ENCODE peak calls at places on chromosomes 7 and 10, in five cellular contexts. S is A549, X is HepG2, C is K562, O is GM12878. Q is an unnamed sample.

GRCh38 chr7:2219606-2220005 is 13.1 kb downstream of the MAD1L1 start:
- DNase-seq in C (no peak), S (no peak), O (no peak), X (no peak), Q (no peak)

GRCh38 chr7:27586825-27587224 is 75.9 kb downstream of the HIBADH start:
- DNase-seq in X (no peak), C (no peak), S (no peak), O (peak), Q (peak)

GRCh38 chr7:116710764-116711452 is 38.9 kb downstream of the MET start:
- DNase-seq in C (no peak), O (no peak), X (peak), S (peak), Q (no peak)

GRCh38 chr10:128530301-128530700 is 404.1 kb upstream of the MKI67 start:
- DNase-seq in C (peak), X (no peak), O (no peak), S (peak), Q (no peak)

GRCh38 chr7:14252458-14252857 is 263.0 kb upstream of the ETV1 start:
- DNase-seq in O (no peak), X (no peak), S (no peak), C (no peak), Q (no peak)

GRCh38 chr7:42495251-42495650 is 258.2 kb upstream of the GLI3 start:
- DNase-seq in C (no peak), X (no peak), O (no peak), S (no peak), Q (no peak)

GRCh38 chr7:29988391-29989256 is 977 bp downstream of the SCRN1 start:
- DNase-seq in C (no peak), O (peak), X (peak), S (peak), Q (peak)

GRCh38 chr7:24819916-24820689 is 62.8 kb upstream of the GSDME start:
- DNase-seq in S (peak), O (no peak), C (peak), X (peak), Q (peak)

GRCh38 chr7:47506716-47507354 is 75.1 kb downstream of the TNS3 start:
- DNase-seq in X (no peak), S (no peak), O (no peak), C (no peak), Q (no peak)

GRCh38 chr10:132735923-132736391 is 50.0 kb downstream of the NKX6-2 start:
- DNase-seq in S (no peak), O (no peak), X (no peak), C (no peak), Q (no peak)

GRCh38 chr7:30171753-30172447 is 37.1 kb downstream of the MTURN start:
- DNase-seq in O (no peak), C (no peak), X (no peak), S (peak), Q (no peak)

GRCh38 chr7:90749774-90750173 is 153.7 kb downstream of the CDK14 start:
- DNase-seq in X (peak), C (no peak), S (peak), O (no peak), Q (no peak)

GRCh38 chr10:29386347-29386999 is 97.6 kb downstream of the LYZL1 start:
- DNase-seq in C (peak), O (no peak), X (peak), S (peak), Q (no peak)

GRCh38 chr7:136009488-136010079 is 32.4 kb upstream of the MTPN start:
- DNase-seq in X (peak), C (peak), O (no peak), S (peak), Q (no peak)

GRCh38 chr10:120436431-120437142 is 20.4 kb upstream of the PLPP4 start:
- DNase-seq in O (no peak), X (no peak), S (no peak), C (peak), Q (no peak)

GRCh38 chr7:66167773-66168367 is 37.3 kb upstream of the TPST1 start:
- DNase-seq in S (peak), C (no peak), X (peak), O (no peak), Q (no peak)

GRCh38 chr7:115779561-115779960 is 251.0 kb downstream of the TFEC start:
- DNase-seq in X (no peak), C (no peak), O (no peak), S (no peak), Q (no peak)

GRCh38 chr10:110430369-110431273 is 67.1 kb upstream of the DUSP5 start:
- DNase-seq in S (no peak), O (no peak), C (no peak), X (no peak), Q (peak)

GRCh38 chr10:43206391-43207235 is 60.3 kb downstream of the RASGEF1A start:
- DNase-seq in C (no peak), O (no peak), X (no peak), S (no peak), Q (peak)

GRCh38 chr7:132577206-132578049 is 1.2 kb upstream of the PLXNA4 start:
- DNase-seq in S (peak), O (no peak), C (no peak), X (no peak), Q (peak)

GRCh38 chr7:12685550-12685949 is 1.9 kb upstream of the ARL4A start:
- DNase-seq in S (peak), O (no peak), C (no peak), X (no peak), Q (peak)

GRCh38 chr7:138089080-138089901 is 13.0 kb downstream of the AKR1D1 start:
- DNase-seq in O (no peak), X (peak), C (no peak), S (peak), Q (no peak)

GRCh38 chr10:114356786-114357588 is 47.3 kb downstream of the AFAP1L2 start:
- DNase-seq in S (no peak), X (no peak), O (no peak), C (no peak), Q (no peak)

GRCh38 chr10:85170026-85170425 is 841.6 kb downstream of the CCSER2 start:
- DNase-seq in X (no peak), C (no peak), S (no peak), O (no peak), Q (no peak)

GRCh38 chr10:60206735-60207134 is 182.9 kb downstream of the ANK3 start:
- DNase-seq in O (no peak), S (no peak), X (no peak), C (no peak), Q (no peak)

GRCh38 chr7:146554568-146554967 is 438.0 kb downstream of the CNTNAP2 start:
- DNase-seq in O (no peak), X (no peak), S (no peak), C (no peak), Q (no peak)

GRCh38 chr10:45197816-45198595 is 117.4 kb downstream of the OR13A1 start:
- DNase-seq in S (no peak), C (no peak), O (no peak), X (no peak), Q (no peak)

GRCh38 chr7:134532155-134533089 is 5.1 kb downstream of the AKR1B10 start:
- DNase-seq in O (no peak), S (no peak), C (no peak), X (no peak), Q (no peak)

GRCh38 chr10:60717852-60718251 is 60.4 kb upstream of the CDK1 start:
- DNase-seq in C (no peak), S (peak), O (no peak), X (no peak), Q (no peak)

GRCh38 chr7:5779108-5779507 is 2.4 kb downstream of the RNF216 start:
- DNase-seq in C (no peak), X (no peak), O (no peak), S (no peak), Q (no peak)

GRCh38 chr10:118321724-118322575 is 20.2 kb downstream of the FAM204A start:
- DNase-seq in X (no peak), C (no peak), S (no peak), O (no peak), Q (no peak)

GRCh38 chr7:2006921-2007381 is 225.8 kb downstream of the MAD1L1 start:
- DNase-seq in X (no peak), S (no peak), C (no peak), O (no peak), Q (peak)

GRCh38 chr10:47401874-47402645 is 18.0 kb upstream of the ZNF488 start:
- DNase-seq in O (no peak), X (peak), C (no peak), S (no peak), Q (no peak)

GRCh38 chr10:84543948-84544347 is 215.6 kb downstream of the CCSER2 start:
- DNase-seq in S (peak), O (no peak), X (peak), C (no peak), Q (no peak)

GRCh38 chr10:93437000-93437945 is 44.9 kb downstream of the MYOF start:
- DNase-seq in X (peak), C (no peak), O (no peak), S (peak), Q (peak)

GRCh38 chr7:107224858-107225257 is 56.1 kb downstream of the HBP1 start:
- DNase-seq in O (no peak), X (no peak), C (no peak), S (no peak), Q (no peak)

DNA sequence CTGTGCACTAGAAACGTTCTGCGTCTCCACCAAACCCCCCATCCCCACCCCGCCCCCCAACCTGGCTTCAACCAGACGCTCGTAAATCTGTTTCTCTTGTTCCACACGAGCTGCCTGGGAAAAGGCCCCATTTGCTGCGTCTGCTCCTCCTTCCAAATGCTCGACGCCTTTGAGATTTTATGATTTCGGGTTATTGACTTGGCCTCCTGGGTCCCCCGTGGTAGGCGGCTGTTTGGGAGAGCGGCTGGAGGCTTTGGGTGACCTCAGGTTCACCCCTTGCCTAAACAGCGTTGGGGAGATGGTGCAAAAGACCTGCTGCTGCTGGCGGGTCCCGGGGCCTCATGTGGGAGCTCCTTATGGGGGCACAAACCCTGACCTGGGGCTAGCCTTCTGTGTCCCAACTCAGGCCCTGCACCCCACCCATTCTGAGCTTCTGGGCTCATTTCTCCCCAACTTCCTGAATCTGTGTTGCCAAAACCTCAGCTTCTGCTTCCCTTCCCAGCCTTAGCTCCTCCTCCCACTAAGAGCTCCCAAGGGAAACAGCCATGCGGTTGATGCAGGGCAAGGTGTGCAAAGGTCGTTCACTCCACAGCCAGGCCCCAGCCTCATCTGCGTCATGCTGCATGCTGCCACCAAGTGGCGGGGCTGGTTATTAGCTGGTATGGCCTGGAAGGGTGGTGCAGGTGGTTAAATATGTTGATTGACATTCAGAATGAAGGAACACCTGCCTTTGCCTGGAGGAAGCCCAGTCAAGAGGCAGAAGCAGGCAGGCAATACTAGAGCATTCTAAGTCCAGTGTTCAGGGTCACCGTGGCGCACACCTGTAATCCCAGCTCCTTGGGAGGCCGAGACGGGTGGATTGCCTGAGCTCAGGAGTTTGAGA is 49.1 kb upstream of the ELN start:
- DNase-seq in C (peak), X (peak), O (peak), S (peak), Q (peak)
- TF ChIP-seq ESRRA in C (no peak), X (no peak), O (no peak), S (no peak), Q (no peak)

GRCh38 chr10:1100691-1101368 is 44.6 kb downstream of the WDR37 start:
- DNase-seq in C (no peak), X (no peak), O (no peak), S (no peak), Q (peak)
- TF ChIP-seq ESRRA in C (no peak), X (no peak), O (no peak), S (no peak), Q (no peak)

DNA sequence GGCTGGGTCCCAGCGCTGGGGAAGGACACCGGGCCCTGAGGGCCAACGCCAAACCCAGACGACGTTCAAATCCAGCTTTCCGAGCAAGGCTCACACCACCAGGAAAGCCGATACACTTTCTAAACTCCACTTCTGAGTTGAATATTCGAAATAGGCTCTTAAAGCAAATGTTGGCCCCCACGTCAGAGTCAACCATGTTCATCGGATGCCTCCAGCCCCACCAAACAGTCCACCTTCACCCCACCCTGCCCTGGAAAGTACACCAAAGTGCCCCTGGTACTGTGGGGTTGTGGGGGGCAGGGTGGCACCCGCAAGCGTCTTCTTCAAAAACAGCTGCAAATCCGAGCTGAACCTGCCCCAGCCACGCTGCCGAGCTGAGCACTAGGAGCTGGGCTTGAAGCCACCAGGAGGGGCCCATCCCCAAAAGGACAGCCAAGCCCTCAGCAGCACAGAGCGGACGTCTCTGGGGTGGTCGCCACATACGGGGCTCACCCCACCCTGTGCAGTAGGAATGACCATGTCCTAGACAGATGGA is 55.4 kb downstream of the PDGFA start:
- DNase-seq in O (no peak), S (no peak), X (no peak), C (no peak), Q (no peak)
- TF ChIP-seq ESRRA in O (no peak), S (no peak), X (no peak), C (no peak), Q (no peak)

GRCh38 chr7:148747274-148747673 is 48.6 kb downstream of the CUL1 start:
- DNase-seq in X (peak), O (no peak), C (peak), S (peak), Q (peak)

GRCh38 chr7:148750442-148751355 is 52.0 kb downstream of the CUL1 start:
- DNase-seq in C (no peak), X (no peak), S (no peak), O (no peak), Q (no peak)

GRCh38 chr7:148746139-148746538 is 47.4 kb downstream of the CUL1 start:
- DNase-seq in C (no peak), O (no peak), S (no peak), X (no peak), Q (no peak)
- TF ChIP-seq ESRRA in C (no peak), O (no peak), S (no peak), X (no peak), Q (no peak)

GRCh38 chr7:108808556-108808955 is 238.9 kb downstream of the DNAJB9 start:
- DNase-seq in X (no peak), S (no peak), C (no peak), O (no peak), Q (no peak)

GRCh38 chr7:108805808-108806397 is 236.2 kb downstream of the DNAJB9 start:
- DNase-seq in O (no peak), S (peak), X (peak), C (peak), Q (peak)

GRCh38 chr7:108813247-108814014 is 243.8 kb downstream of the DNAJB9 start:
- DNase-seq in O (no peak), C (no peak), S (peak), X (no peak), Q (no peak)

DNA sequence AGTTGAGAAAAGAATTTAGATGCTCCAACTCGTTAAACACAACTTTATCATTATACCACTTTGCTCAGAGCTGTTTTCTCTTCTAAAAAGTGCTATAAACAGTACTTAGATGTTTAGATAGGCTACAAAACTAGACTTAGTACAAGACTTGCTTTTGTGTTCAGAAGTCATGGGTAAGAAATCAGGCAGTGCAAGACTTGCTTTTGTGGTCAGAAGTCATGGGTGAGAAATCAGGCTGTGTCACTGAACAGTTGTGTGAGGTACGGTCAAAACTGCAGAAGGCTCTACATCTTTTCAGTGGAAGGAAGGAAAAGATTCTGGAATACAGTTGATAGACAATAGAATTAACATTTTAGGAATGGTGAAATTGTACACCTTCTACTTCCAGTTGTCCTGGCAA is 239.7 kb downstream of the DNAJB9 start:
- DNase-seq in S (no peak), X (no peak), C (no peak), O (no peak), Q (no peak)
- TF ChIP-seq ESRRA in S (no peak), X (no peak), C (no peak), O (no peak), Q (no peak)

GRCh38 chr10:46234026-46234425 is 52.8 kb upstream of the ANTXRL start:
- DNase-seq in X (no peak), C (no peak), S (no peak), O (no peak), Q (no peak)
- TF ChIP-seq ESRRA in X (no peak), C (no peak), S (no peak), O (no peak), Q (no peak)

Q was measured in WTC11.